ENCODE peak calls at places on chromosomes 5 and 9, in four cellular contexts. Q is HCT116, E is H9, W is astrocyte. Z is an unnamed sample.

GRCh38 chr5:41856644-41857491 is 13.4 kb downstream of the OXCT1 start:
- DNase-seq in W (peak; percentile 16), Q (peak; percentile 58), E (peak; percentile 46), Z (peak; percentile 75)

GRCh38 chr5:32600057-32600622 is 14.8 kb downstream of the SUB1 start:
- DNase-seq in E (no peak), W (peak; percentile 89), Q (no peak), Z (peak; percentile 87)

GRCh38 chr9:35972093-35972492 is 14.1 kb upstream of the OR2S2 start:
- DNase-seq in E (peak; percentile 74), Q (no peak), W (no peak), Z (no peak)

GRCh38 chr5:79031481-79031867 is 38.0 kb downstream of the DMGDH start:
- DNase-seq in Q (no peak), E (no peak), W (no peak), Z (no peak)

GRCh38 chr9:5470122-5470521 is 19.8 kb downstream of the CD274 start:
- DNase-seq in W (no peak), Q (no peak), E (no peak), Z (no peak)

GRCh38 chr9:92706218-92706940 is 36.4 kb upstream of the IPPK start:
- DNase-seq in E (peak; percentile 79), Q (peak; percentile 54), W (no peak), Z (peak; percentile 67)

GRCh38 chr9:78668148-78668825 is 371.4 kb downstream of the PSAT1 start:
- DNase-seq in W (peak; percentile 22), E (no peak), Q (peak; percentile 34), Z (no peak)

GRCh38 chr9:122055668-122056067 is 37.4 kb downstream of the TTLL11 start:
- DNase-seq in E (no peak), W (no peak), Q (no peak), Z (no peak)

GRCh38 chr5:91556-92263 is at the start of gene PLEKHG4B:
- DNase-seq in Q (no peak), W (peak; percentile 14), E (peak; percentile 93), Z (peak; percentile 26)

GRCh38 chr9:110095238-110095637 is 112.7 kb downstream of the C9orf152 start:
- DNase-seq in W (peak; percentile 66), E (no peak), Q (no peak), Z (no peak)

GRCh38 chr5:15286659-15287058 is 213.3 kb upstream of the FBXL7 start:
- DNase-seq in Q (no peak), E (no peak), W (no peak), Z (peak; percentile 16)

GRCh38 chr5:15290953-15291352 is 209.0 kb upstream of the FBXL7 start:
- DNase-seq in W (no peak), Q (no peak), E (no peak), Z (no peak)

GRCh38 chr5:15285901-15286583 is 213.9 kb upstream of the FBXL7 start:
- DNase-seq in W (no peak), Q (no peak), E (no peak), Z (peak; percentile 65)
- H2AFZ ChIP-seq in W (peak overlapping the region; percentile 30), Q (no peak overlapping the region), E (no peak overlapping the region), Z (peak overlapping the region; percentile 45)

DNA sequence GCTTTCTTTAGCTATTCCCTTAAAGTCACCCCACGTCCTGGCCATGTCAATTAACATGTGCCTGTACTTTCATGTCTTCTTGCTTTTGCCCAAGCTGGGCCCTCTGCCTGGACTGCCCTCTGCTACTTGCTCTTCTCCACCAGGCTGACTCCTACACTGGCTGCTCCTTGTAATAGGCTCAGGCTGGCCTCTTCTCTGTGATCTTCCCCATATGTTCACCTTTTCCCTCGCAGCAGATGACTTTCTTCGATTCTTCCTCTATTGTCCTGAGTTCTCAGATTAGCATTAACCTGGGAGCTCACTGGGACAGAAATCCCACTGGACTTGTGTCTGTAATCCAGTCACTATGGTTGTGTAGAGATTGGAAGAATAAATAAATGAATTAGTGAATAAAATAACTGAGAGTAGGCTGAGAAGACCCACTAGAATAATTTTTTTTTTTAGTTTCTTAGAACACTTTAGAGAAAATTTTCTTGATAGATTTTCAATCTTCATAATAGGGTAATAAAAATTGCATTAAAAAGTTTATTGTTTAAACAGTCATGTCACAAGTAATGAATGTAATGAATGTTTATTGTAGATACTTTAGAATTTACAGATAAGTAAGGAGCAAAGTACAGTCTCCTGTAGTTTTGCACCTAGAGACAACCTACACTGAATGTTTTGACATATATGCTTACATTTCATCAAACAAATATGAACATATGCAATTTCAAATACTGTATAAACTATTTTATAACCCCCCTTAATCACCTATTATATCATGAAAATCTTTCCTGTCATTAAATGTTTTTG is 47.4 kb upstream of the TNFSF15 start:
- DNase-seq in E (no peak), W (no peak), Q (no peak), Z (no peak)
- H2AFZ ChIP-seq in E (no peak overlapping the region), W (no peak overlapping the region), Q (no peak overlapping the region), Z (no peak overlapping the region)

GRCh38 chr5:109740329-109740728 is 50.6 kb downstream of the MAN2A1 start:
- DNase-seq in W (peak; percentile 58), Q (no peak), E (peak; percentile 45), Z (peak; percentile 42)
- H2AFZ ChIP-seq in W (no peak overlapping the region), Q (no peak overlapping the region), E (no peak overlapping the region), Z (no peak overlapping the region)

GRCh38 chr9:29514862-29515261 is 1941.6 kb upstream of the C9orf72 start:
- DNase-seq in W (no peak), E (no peak), Q (no peak), Z (no peak)
- H2AFZ ChIP-seq in W (peak overlapping the region; percentile 36), E (peak overlapping the region; percentile 15), Q (no peak overlapping the region), Z (no peak overlapping the region)

GRCh38 chr9:80615964-80616363 is 1044.2 kb downstream of the TLE4 start:
- DNase-seq in E (no peak), W (peak; percentile 47), Q (no peak), Z (no peak)
- H2AFZ ChIP-seq in E (no peak overlapping the region), W (no peak overlapping the region), Q (no peak overlapping the region), Z (no peak overlapping the region)

DNA sequence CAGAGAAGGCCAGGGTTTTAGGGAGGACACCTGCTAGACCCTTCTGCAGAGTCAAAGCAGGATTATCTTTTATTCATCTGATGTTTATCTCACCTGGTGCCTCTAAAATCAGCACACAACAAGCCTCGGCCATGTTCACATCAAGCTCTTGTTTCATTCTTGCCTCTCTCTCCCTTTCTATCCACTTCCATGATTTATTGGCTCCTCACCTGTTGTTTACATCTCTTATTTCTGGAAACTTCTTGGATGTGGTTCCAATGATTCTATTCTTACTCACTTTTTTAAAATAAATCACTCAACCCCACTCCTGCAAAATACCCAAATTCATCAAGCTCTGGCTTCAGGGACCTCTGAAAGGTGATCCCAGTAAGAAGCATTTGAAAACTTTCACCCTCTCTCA is 407.0 kb upstream of the KLF4 start:
- DNase-seq in E (no peak), W (no peak), Q (no peak), Z (no peak)
- H2AFZ ChIP-seq in E (no peak overlapping the region), W (no peak overlapping the region), Q (no peak overlapping the region), Z (no peak overlapping the region)

GRCh38 chr5:159101689-159102088 is 2.0 kb upstream of the EBF1 start:
- DNase-seq in Q (no peak), W (no peak), E (no peak), Z (peak; percentile 42)

GRCh38 chr5:159102294-159102934 is 2.7 kb upstream of the EBF1 start:
- DNase-seq in W (no peak), Q (no peak), E (no peak), Z (peak; percentile 60)

GRCh38 chr5:159100022-159100927 is 559 bp upstream of the EBF1 start:
- DNase-seq in Q (peak; percentile 7), E (peak; percentile 94), W (peak; percentile 79), Z (peak; percentile 97)

GRCh38 chr5:159099049-159099760 is 511 bp downstream of the EBF1 start:
- DNase-seq in E (peak; percentile 36), Q (no peak), W (peak; percentile 57), Z (peak; percentile 86)

DNA sequence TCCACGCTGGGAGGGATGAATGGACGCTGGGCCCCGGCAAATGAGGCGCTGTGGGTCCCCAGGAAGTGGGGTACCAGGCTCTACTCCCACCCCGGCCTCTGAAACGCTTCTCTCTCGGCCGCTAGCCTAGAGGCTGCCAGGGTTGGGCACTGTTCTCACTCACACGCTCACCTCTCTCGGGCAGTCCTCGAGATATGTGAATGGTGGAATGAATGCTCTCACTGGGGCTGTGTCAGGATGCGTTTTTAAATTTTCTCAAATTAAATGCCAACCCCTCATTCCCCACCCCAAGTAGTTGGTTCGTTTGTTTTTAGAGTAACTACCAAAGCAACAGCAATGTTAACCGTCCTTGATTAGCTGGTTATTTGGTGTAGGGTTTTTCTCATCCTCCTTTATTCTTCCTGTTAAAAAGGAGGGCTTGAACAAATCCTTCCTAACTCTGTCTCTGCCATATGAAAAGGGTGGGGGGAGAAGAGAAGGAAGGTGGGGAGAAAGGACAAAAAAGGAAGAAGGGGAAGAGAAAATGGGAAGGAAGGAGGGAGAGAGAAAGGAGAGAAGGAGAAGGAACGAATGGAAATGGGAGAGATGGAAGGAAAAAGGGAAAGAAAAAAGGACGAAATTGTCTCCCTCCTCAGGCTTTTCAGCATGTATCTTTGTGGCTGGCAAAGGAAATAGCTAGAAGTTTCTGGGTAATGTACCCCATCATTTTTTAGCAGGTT is 1.4 kb upstream of the EBF1 start:
- DNase-seq in E (no peak), W (no peak), Q (no peak), Z (peak; percentile 67)
- H2AFZ ChIP-seq in E (no peak overlapping the region), W (peak overlapping the region; percentile 72), Q (no peak overlapping the region), Z (peak overlapping the region; percentile 59)

GRCh38 chr5:151678146-151678545 is 8.6 kb downstream of the SPARC start:
- DNase-seq in Q (no peak), E (no peak), W (peak; percentile 39), Z (peak; percentile 88)

GRCh38 chr5:151673421-151673820 is 13.3 kb downstream of the SPARC start:
- DNase-seq in W (no peak), E (no peak), Q (no peak), Z (no peak)

GRCh38 chr5:151676719-151677118 is 10.0 kb downstream of the SPARC start:
- DNase-seq in W (no peak), Q (no peak), E (no peak), Z (peak; percentile 53)

GRCh38 chr5:151675956-151676712 is 10.6 kb downstream of the SPARC start:
- DNase-seq in E (no peak), W (no peak), Q (no peak), Z (peak; percentile 40)

DNA sequence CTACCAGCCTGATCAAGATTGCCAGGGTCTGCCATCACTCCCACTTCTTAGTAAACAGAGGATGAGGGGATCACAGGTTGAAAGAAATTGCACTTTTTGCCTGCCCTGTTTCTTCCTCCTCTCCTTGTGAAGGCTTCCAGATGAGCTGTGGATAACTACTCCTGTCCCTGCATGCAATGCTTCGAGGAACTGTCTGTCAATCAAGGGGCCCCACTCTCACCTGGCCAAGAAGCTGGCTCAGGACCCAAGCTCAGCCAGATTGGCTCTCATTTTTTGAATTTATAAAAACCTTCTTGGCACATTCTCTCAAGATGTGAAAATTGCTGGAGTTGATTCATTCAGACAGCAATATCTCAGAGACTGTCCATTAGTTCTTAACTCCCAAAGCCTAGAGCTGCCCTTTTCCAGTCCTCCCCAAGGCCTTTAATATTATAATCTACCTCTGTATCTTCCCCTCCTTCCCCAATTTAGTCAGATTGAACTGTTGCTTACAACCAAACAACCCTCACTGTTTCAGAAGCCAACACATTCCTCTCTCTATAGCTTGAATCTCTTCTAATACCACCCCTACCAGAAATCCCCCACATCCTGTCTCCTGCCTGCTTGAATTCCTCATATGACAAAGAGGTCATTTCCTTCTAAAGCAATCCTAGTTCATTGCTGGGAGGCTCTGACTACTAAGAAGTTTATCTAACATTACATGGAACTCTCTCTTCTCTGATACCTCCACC is 11.3 kb downstream of the SPARC start:
- DNase-seq in E (no peak), W (peak; percentile 34), Q (no peak), Z (peak; percentile 55)
- H2AFZ ChIP-seq in E (no peak overlapping the region), W (no peak overlapping the region), Q (no peak overlapping the region), Z (no peak overlapping the region)